ENCODE peak calls at places on chromosomes 11 and 22, in four cellular contexts. P, X, W and M are unnamed samples.
A peak's percentile ranks its signal among the peaks of the same experiment; 100 is the strongest.

GRCh38 chr11:121089566-121089965 is 11.5 kb upstream of the TECTA start:
- DNase-seq in P (no peak), X (no peak), W (no peak), M (no peak)

GRCh38 chr11:45982656-45983470 is 60.4 kb downstream of the LARGE2 start:
- DNase-seq in P (peak; percentile 13), X (no peak), W (peak; percentile 36), M (no peak)

GRCh38 chr22:20193761-20194494 is 43.1 kb upstream of the CCDC188 start:
- DNase-seq in P (no peak), X (no peak), W (no peak), M (no peak)

GRCh38 chr11:45079943-45080719 is 66.3 kb upstream of the PRDM11 start:
- DNase-seq in P (peak; percentile 18), X (peak; percentile 27), W (peak; percentile 45), M (peak; percentile 35)

GRCh38 chr11:115819014-115819413 is 314.8 kb upstream of the CADM1 start:
- DNase-seq in P (no peak), X (no peak), W (no peak), M (no peak)

GRCh38 chr11:63920126-63920869 is 3.3 kb upstream of the RCOR2 start:
- DNase-seq in P (no peak), X (no peak), W (peak; percentile 64), M (peak; percentile 87)

GRCh38 chr22:31826443-31826842 is 72.6 kb downstream of the DEPDC5 start:
- DNase-seq in P (no peak), X (no peak), W (no peak), M (no peak)

GRCh38 chr22:17774206-17774927 is at the start of gene BID:
- DNase-seq in P (peak; percentile 29), X (peak; percentile 26), W (no peak), M (peak; percentile 60)

GRCh38 chr22:37471721-37472417 is 14.3 kb downstream of the MFNG start:
- DNase-seq in P (no peak), X (no peak), W (no peak), M (no peak)

GRCh38 chr11:13304655-13305340 is 27.2 kb downstream of the BMAL1 start:
- DNase-seq in P (no peak), X (no peak), W (no peak), M (no peak)

GRCh38 chr11:119788911-119789560 is 60.0 kb upstream of the NECTIN1 start:
- DNase-seq in P (no peak), X (no peak), W (no peak), M (no peak)

GRCh38 chr11:74672956-74673895 is 58.0 kb downstream of the CHRDL2 start:
- DNase-seq in P (no peak), X (no peak), W (no peak), M (peak; percentile 48)

GRCh38 chr11:34356918-34357645 is 728 bp downstream of the ABTB2 start:
- DNase-seq in P (peak; percentile 25), X (peak; percentile 21), W (peak; percentile 35), M (peak; percentile 63)

GRCh38 chr11:134224710-134225662 is 515 bp downstream of the VPS26B start:
- DNase-seq in P (peak; percentile 48), X (peak; percentile 30), W (peak; percentile 63), M (peak; percentile 43)

GRCh38 chr11:19398273-19398672 is 157.5 kb upstream of the E2F8 start:
- DNase-seq in P (no peak), X (no peak), W (no peak), M (no peak)

GRCh38 chr11:86374586-86374985 is at the start of gene CCDC81:
- DNase-seq in P (no peak), X (no peak), W (no peak), M (no peak)

GRCh38 chr11:114137054-114137453 is 77.5 kb downstream of the ZBTB16 start:
- DNase-seq in P (no peak), X (no peak), W (no peak), M (no peak)

GRCh38 chr22:19875531-19876313 is 21.0 kb upstream of the GNB1L start:
- DNase-seq in P (no peak), X (no peak), W (no peak), M (no peak)

GRCh38 chr22:23219787-23220484 is 39.6 kb downstream of the BCR start:
- DNase-seq in P (no peak), X (no peak), W (peak; percentile 18), M (peak; percentile 51)

GRCh38 chr11:473975-474785 is 24.1 kb downstream of the PTDSS2 start:
- DNase-seq in P (no peak), X (no peak), W (no peak), M (no peak)

GRCh38 chr11:111512296-111513239 is at the start of gene BTG4:
- DNase-seq in P (no peak), X (no peak), W (no peak), M (no peak)

GRCh38 chr11:128472128-128473110 is 114.9 kb downstream of the ETS1 start:
- DNase-seq in P (no peak), X (no peak), W (no peak), M (no peak)